ENCODE peak calls at places on chromosomes 12 and 14, in four cellular contexts. One of them, this sample, is unnamed.
A peak's percentile ranks its signal among the peaks of the same experiment; 100 is the strongest.

GRCh38 chr12:94998322-94998721 is 5.2 kb downstream of the NDUFA12 start:
- DNase-seq in GM12878: no peak
- DNase-seq in HepG2: no peak
- DNase-seq in K562: no peak
- DNase-seq in this sample: no peak

GRCh38 chr14:28382460-28383220 is 383.9 kb upstream of the FOXG1 start:
- DNase-seq in GM12878: no peak
- DNase-seq in HepG2: peak; percentile 44
- DNase-seq in K562: no peak
- DNase-seq in this sample: no peak

GRCh38 chr14:73153272-73153671 is 17.0 kb downstream of the PSEN1 start:
- DNase-seq in GM12878: no peak
- DNase-seq in HepG2: no peak
- DNase-seq in K562: no peak
- DNase-seq in this sample: no peak

GRCh38 chr12:126488786-126489185 is 1423.6 kb downstream of the AACS start:
- DNase-seq in GM12878: no peak
- DNase-seq in HepG2: no peak
- DNase-seq in K562: no peak
- DNase-seq in this sample: no peak

GRCh38 chr14:60272177-60272576 is 23.2 kb downstream of the PPM1A start:
- DNase-seq in GM12878: no peak
- DNase-seq in HepG2: no peak
- DNase-seq in K562: no peak
- DNase-seq in this sample: no peak

GRCh38 chr12:109946505-109946904 is 46.4 kb downstream of the TCHP start:
- DNase-seq in GM12878: no peak
- DNase-seq in HepG2: no peak
- DNase-seq in K562: no peak
- DNase-seq in this sample: no peak

GRCh38 chr14:50957296-50957695 is 13.0 kb upstream of the PYGL start:
- DNase-seq in GM12878: no peak
- DNase-seq in HepG2: no peak
- DNase-seq in K562: no peak
- DNase-seq in this sample: peak; percentile 20

GRCh38 chr12:49809369-49810158 is 18.6 kb downstream of the NCKAP5L start:
- DNase-seq in GM12878: no peak
- DNase-seq in HepG2: no peak
- DNase-seq in K562: no peak
- DNase-seq in this sample: no peak

GRCh38 chr12:87866602-87867292 is 162.5 kb downstream of the C12orf50 start:
- DNase-seq in GM12878: no peak
- DNase-seq in HepG2: peak; percentile 14
- DNase-seq in K562: no peak
- DNase-seq in this sample: peak; percentile 21

DNA sequence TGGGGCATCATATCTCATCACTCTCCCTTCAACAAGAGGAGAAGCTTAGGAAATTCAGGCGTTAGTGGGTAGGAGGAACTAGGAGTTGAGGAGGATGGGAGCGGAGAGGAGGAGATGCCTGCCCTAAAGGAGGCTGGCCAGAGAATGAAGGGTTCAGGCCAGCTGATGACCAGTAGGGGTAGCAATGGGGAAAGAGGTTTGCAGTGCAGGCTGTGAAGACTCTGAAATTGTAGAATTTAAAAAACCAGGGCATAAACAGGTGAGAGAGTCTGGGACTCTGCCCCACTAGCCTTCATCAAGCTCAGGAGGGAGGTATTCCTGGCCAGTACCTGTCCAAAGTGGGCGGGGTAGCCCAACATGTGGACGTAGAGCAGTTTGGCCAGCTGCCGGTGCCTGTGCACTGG is 807 bp downstream of the AP1G2 start:
- DNase-seq in GM12878: no peak
- DNase-seq in HepG2: no peak
- DNase-seq in K562: no peak
- DNase-seq in this sample: no peak
- TF ChIP-seq TARDBP in GM12878: no peak
- TF ChIP-seq TARDBP in HepG2: no peak
- TF ChIP-seq TARDBP in K562: no peak
- TF ChIP-seq TARDBP in this sample: no peak

DNA sequence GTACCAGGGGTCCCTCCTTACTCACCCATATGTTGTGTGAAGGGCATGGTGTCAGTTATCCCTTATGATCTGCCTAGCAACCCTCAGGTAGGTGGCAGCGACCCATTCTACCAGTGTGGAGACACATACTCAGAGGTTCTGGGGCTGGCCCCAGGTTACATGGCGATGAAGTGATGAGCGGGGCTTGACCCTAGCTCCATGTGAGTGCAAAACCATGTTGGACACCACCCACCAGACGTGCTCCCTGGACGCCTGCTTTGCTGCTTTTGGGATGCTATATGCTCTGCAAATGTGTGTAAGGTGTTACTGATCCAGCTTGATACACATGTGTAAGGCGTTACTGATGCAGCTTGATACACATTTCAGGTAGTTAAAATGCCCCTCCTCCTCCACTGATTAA is 33.3 kb downstream of the EP400 start:
- DNase-seq in GM12878: no peak
- DNase-seq in HepG2: no peak
- DNase-seq in K562: no peak
- DNase-seq in this sample: no peak
- TF ChIP-seq TARDBP in GM12878: no peak
- TF ChIP-seq TARDBP in HepG2: no peak
- TF ChIP-seq TARDBP in K562: no peak
- TF ChIP-seq TARDBP in this sample: no peak

GRCh38 chr14:74427651-74428050 is 1.6 kb upstream of the SYNDIG1L start:
- DNase-seq in GM12878: no peak
- DNase-seq in HepG2: no peak
- DNase-seq in K562: no peak
- DNase-seq in this sample: no peak

GRCh38 chr14:74426202-74426582 is at the start of gene SYNDIG1L:
- DNase-seq in GM12878: no peak
- DNase-seq in HepG2: no peak
- DNase-seq in K562: no peak
- DNase-seq in this sample: no peak

GRCh38 chr14:74429221-74429691 is 3.2 kb upstream of the SYNDIG1L start:
- DNase-seq in GM12878: no peak
- DNase-seq in HepG2: no peak
- DNase-seq in K562: no peak
- DNase-seq in this sample: peak; percentile 6

GRCh38 chr14:74424606-74425005 is 1.4 kb downstream of the SYNDIG1L start:
- DNase-seq in GM12878: no peak
- DNase-seq in HepG2: no peak
- DNase-seq in K562: no peak
- DNase-seq in this sample: no peak

DNA sequence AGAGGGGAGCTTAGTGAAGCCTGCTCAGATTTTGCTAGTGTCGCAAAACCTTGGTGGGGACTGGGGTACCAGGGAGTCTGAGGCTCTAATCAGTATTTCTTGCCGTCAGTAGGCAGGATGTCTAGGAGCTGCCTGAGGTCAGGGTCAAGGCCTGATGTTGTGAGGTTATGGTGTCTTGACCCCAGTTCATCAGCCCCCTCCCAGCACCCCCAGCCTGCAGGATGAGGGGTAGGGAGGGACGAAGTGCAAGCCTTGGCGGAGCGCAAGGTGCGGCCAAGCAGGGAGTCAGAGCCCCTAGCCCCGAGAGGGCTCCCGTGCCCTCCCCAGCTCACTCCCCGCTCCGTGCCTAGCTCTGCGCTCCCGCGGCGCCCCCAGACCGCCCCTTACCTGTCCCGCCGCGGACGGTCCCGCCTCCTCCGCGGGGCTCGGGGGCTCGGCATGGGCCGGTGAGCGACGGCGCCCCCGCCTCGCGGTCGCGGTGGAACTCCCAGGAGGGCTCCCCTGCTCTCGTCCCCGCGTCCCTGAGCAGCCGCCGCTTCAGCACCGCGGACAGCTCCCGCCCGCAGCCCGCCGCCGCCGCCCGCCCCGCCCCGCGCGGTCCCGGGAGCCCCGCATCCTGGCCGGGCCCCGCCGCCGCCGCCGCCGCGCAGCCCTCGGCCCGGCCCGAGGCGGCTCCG is 347 bp downstream of the SYNDIG1L start:
- DNase-seq in GM12878: no peak
- DNase-seq in HepG2: no peak
- DNase-seq in K562: peak; percentile 37
- DNase-seq in this sample: peak; percentile 94
- TF ChIP-seq TARDBP in GM12878: no peak
- TF ChIP-seq TARDBP in HepG2: no peak
- TF ChIP-seq TARDBP in K562: no peak
- TF ChIP-seq TARDBP in this sample: no peak

GRCh38 chr12:120369476-120370342 is 745 bp upstream of the MSI1 start:
- DNase-seq in GM12878: no peak
- DNase-seq in HepG2: no peak
- DNase-seq in K562: no peak
- DNase-seq in this sample: no peak
- TF ChIP-seq TARDBP in GM12878: no peak
- TF ChIP-seq TARDBP in HepG2: no peak
- TF ChIP-seq TARDBP in K562: no peak
- TF ChIP-seq TARDBP in this sample: no peak

GRCh38 chr12:75744607-75745256 is 233.3 kb upstream of the KRR1 start:
- DNase-seq in GM12878: no peak
- DNase-seq in HepG2: peak; percentile 30
- DNase-seq in K562: no peak
- DNase-seq in this sample: no peak

GRCh38 chr12:75750950-75751349 is 239.5 kb upstream of the KRR1 start:
- DNase-seq in GM12878: no peak
- DNase-seq in HepG2: peak; percentile 54
- DNase-seq in K562: no peak
- DNase-seq in this sample: no peak

GRCh38 chr12:75751769-75752471 is 240.5 kb upstream of the KRR1 start:
- DNase-seq in GM12878: no peak
- DNase-seq in HepG2: peak; percentile 37
- DNase-seq in K562: no peak
- DNase-seq in this sample: no peak

DNA sequence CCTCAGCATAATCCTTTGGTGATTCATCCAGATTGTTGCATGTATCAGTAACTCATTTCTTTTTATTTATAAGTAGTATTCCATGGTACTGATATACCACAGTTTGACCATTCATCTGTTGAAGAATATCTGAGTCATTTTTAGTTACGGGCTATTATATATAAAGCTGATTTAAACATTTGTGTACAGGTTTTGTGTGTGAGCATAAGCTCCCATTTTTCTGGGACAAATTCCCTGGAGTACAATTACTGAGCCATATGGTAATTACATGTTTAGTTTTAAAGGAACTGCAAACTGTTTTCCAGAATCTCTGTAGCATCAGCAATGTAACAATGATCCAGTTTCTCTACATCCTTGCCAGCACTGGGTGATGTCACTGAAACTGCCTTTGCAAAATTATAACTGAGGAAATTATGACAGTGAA is 236.2 kb upstream of the KRR1 start:
- DNase-seq in GM12878: no peak
- DNase-seq in HepG2: no peak
- DNase-seq in K562: no peak
- DNase-seq in this sample: no peak
- TF ChIP-seq TARDBP in GM12878: no peak
- TF ChIP-seq TARDBP in HepG2: no peak
- TF ChIP-seq TARDBP in K562: no peak
- TF ChIP-seq TARDBP in this sample: no peak

GRCh38 chr12:60173213-60174170 is 577.7 kb downstream of the SLC16A7 start:
- DNase-seq in GM12878: no peak
- DNase-seq in HepG2: no peak
- DNase-seq in K562: peak; percentile 11
- DNase-seq in this sample: no peak
- TF ChIP-seq TARDBP in GM12878: no peak
- TF ChIP-seq TARDBP in HepG2: no peak
- TF ChIP-seq TARDBP in K562: no peak
- TF ChIP-seq TARDBP in this sample: no peak

GRCh38 chr14:33676135-33676566 is 274.7 kb downstream of the EGLN3 start:
- DNase-seq in GM12878: no peak
- DNase-seq in HepG2: peak; percentile 60
- DNase-seq in K562: peak; percentile 47
- DNase-seq in this sample: peak; percentile 81
- TF ChIP-seq TARDBP in GM12878: no peak
- TF ChIP-seq TARDBP in HepG2: no peak
- TF ChIP-seq TARDBP in K562: no peak
- TF ChIP-seq TARDBP in this sample: no peak

GRCh38 chr14:100223332-100224171 is 15.4 kb upstream of the YY1 start:
- DNase-seq in GM12878: no peak
- DNase-seq in HepG2: peak; percentile 84
- DNase-seq in K562: peak; percentile 54
- DNase-seq in this sample: no peak

GRCh38 chr14:100222219-100223093 is 16.5 kb upstream of the YY1 start:
- DNase-seq in GM12878: no peak
- DNase-seq in HepG2: no peak
- DNase-seq in K562: no peak
- DNase-seq in this sample: no peak

GRCh38 chr14:100225169-100225568 is 13.8 kb upstream of the YY1 start:
- DNase-seq in GM12878: no peak
- DNase-seq in HepG2: no peak
- DNase-seq in K562: no peak
- DNase-seq in this sample: no peak

GRCh38 chr14:100221419-100222218 is 17.3 kb upstream of the YY1 start:
- DNase-seq in GM12878: no peak
- DNase-seq in HepG2: peak; percentile 77
- DNase-seq in K562: peak; percentile 86
- DNase-seq in this sample: peak; percentile 54

DNA sequence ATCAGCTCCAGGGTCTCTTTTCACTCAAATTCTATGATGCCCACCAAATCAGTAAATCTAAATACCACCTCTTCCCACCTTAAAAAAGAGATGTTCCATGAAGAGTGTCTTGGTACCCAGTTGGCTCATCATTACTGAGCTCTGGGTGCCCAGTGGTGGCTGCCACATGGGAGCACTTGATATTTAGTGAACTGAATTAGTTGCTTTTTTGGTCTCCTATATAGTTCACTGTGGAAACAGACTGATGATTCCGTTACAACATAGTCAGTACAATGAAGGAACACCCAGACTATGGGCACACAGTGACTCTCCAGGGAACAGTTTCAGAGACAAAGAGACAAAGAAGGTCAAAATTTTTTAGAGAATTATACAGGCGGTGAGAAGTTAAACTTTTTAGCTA is 14.7 kb upstream of the YY1 start:
- DNase-seq in GM12878: no peak
- DNase-seq in HepG2: no peak
- DNase-seq in K562: no peak
- DNase-seq in this sample: no peak
- TF ChIP-seq TARDBP in GM12878: no peak
- TF ChIP-seq TARDBP in HepG2: no peak
- TF ChIP-seq TARDBP in K562: no peak
- TF ChIP-seq TARDBP in this sample: no peak

DNA sequence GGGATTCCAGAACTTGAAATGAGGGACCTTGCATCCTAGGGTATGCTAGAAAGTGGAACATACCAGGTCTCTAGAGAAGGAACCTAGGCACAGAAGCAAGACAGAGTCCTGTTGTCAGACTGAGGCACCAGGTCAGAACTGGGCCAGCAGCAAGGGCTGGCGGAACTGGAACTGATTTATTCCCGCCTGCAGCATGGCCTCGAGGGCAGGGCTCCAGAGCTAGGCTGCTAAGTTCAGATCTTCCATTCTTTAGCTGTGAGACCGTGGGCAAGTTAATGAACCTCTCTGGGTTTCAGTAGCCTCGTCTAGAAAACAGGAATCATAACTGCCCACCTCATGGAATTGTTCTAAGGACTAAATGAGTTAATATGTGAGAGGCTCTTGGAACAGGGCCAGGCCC is 199.9 kb downstream of the ZFP36L1 start:
- DNase-seq in GM12878: no peak
- DNase-seq in HepG2: no peak
- DNase-seq in K562: no peak
- DNase-seq in this sample: no peak
- TF ChIP-seq TARDBP in GM12878: no peak
- TF ChIP-seq TARDBP in HepG2: no peak
- TF ChIP-seq TARDBP in K562: no peak
- TF ChIP-seq TARDBP in this sample: no peak

GRCh38 chr12:121095544-121096198 is 37.0 kb upstream of the P2RX7 start:
- DNase-seq in GM12878: peak; percentile 21
- DNase-seq in HepG2: peak; percentile 25
- DNase-seq in K562: peak; percentile 78
- DNase-seq in this sample: peak; percentile 89
- TF ChIP-seq TARDBP in GM12878: no peak
- TF ChIP-seq TARDBP in HepG2: no peak
- TF ChIP-seq TARDBP in K562: no peak
- TF ChIP-seq TARDBP in this sample: peak; percentile 79

This sample was measured in HEK293T.